ENCODE peak calls at places on chromosomes 13 and 19, in six cellular contexts. One of them, this sample, is unnamed.

GRCh38 chr13:61151062-61151461 is 264.6 kb downstream of the PCDH20 start:
- DNase-seq in PC-3: no peak
- DNase-seq in SK-N-SH: no peak
- DNase-seq in neural progenitor cell: peak; percentile 55
- DNase-seq in GM23248: no peak
- DNase-seq in HCT116: no peak
- DNase-seq in this sample: no peak

GRCh38 chr19:58518261-58519086 is 1.1 kb downstream of the ZBTB45 start:
- DNase-seq in PC-3: peak; percentile 4
- DNase-seq in SK-N-SH: peak; percentile 39
- DNase-seq in neural progenitor cell: no peak
- DNase-seq in GM23248: peak; percentile 30
- DNase-seq in HCT116: no peak
- DNase-seq in this sample: no peak

GRCh38 chr13:21033224-21033855 is 28.0 kb downstream of the LATS2 start:
- DNase-seq in PC-3: peak; percentile 89
- DNase-seq in SK-N-SH: no peak
- DNase-seq in neural progenitor cell: no peak
- DNase-seq in GM23248: peak; percentile 81
- DNase-seq in HCT116: no peak
- DNase-seq in this sample: no peak

GRCh38 chr13:67408823-67409222 is 178.7 kb upstream of the PCDH9 start:
- DNase-seq in PC-3: no peak
- DNase-seq in SK-N-SH: no peak
- DNase-seq in neural progenitor cell: no peak
- DNase-seq in GM23248: no peak
- DNase-seq in HCT116: no peak
- DNase-seq in this sample: no peak

GRCh38 chr13:45143346-45143751 is 23.0 kb downstream of the GTF2F2 start:
- DNase-seq in PC-3: peak; percentile 15
- DNase-seq in SK-N-SH: no peak
- DNase-seq in neural progenitor cell: no peak
- DNase-seq in GM23248: no peak
- DNase-seq in HCT116: peak; percentile 8
- DNase-seq in this sample: no peak

GRCh38 chr13:113970810-113971470 is 2.9 kb downstream of the C13orf46 start:
- DNase-seq in PC-3: peak; percentile 90
- DNase-seq in SK-N-SH: no peak
- DNase-seq in neural progenitor cell: no peak
- DNase-seq in GM23248: peak; percentile 35
- DNase-seq in HCT116: no peak
- DNase-seq in this sample: no peak

GRCh38 chr19:43467730-43468129 is 2.3 kb upstream of the LYPD3 start:
- DNase-seq in PC-3: peak; percentile 71
- DNase-seq in SK-N-SH: no peak
- DNase-seq in neural progenitor cell: no peak
- DNase-seq in GM23248: peak; percentile 59
- DNase-seq in HCT116: no peak
- DNase-seq in this sample: no peak

GRCh38 chr19:17289489-17289888 is 7.8 kb downstream of the ANKLE1 start:
- DNase-seq in PC-3: peak; percentile 24
- DNase-seq in SK-N-SH: peak; percentile 96
- DNase-seq in neural progenitor cell: peak; percentile 92
- DNase-seq in GM23248: peak; percentile 85
- DNase-seq in HCT116: peak; percentile 89
- DNase-seq in this sample: peak; percentile 48

GRCh38 chr19:33052352-33052972 is 12.2 kb downstream of the RHPN2 start:
- DNase-seq in PC-3: peak; percentile 78
- DNase-seq in SK-N-SH: no peak
- DNase-seq in neural progenitor cell: no peak
- DNase-seq in GM23248: peak; percentile 69
- DNase-seq in HCT116: no peak
- DNase-seq in this sample: no peak

GRCh38 chr13:41568990-41569387 is 111.6 kb downstream of the RGCC start:
- DNase-seq in PC-3: no peak
- DNase-seq in SK-N-SH: no peak
- DNase-seq in neural progenitor cell: no peak
- DNase-seq in GM23248: peak; percentile 64
- DNase-seq in HCT116: no peak
- DNase-seq in this sample: no peak

GRCh38 chr19:37218592-37218935 is 550 bp downstream of the ZNF383 start:
- DNase-seq in PC-3: no peak
- DNase-seq in SK-N-SH: peak; percentile 14
- DNase-seq in neural progenitor cell: no peak
- DNase-seq in GM23248: peak; percentile 79
- DNase-seq in HCT116: no peak
- DNase-seq in this sample: no peak

GRCh38 chr13:62643799-62644484 is 1228.3 kb upstream of the PCDH20 start:
- DNase-seq in PC-3: no peak
- DNase-seq in SK-N-SH: no peak
- DNase-seq in neural progenitor cell: peak; percentile 49
- DNase-seq in GM23248: no peak
- DNase-seq in HCT116: no peak
- DNase-seq in this sample: no peak

GRCh38 chr13:41268764-41269163 is 5.4 kb upstream of the MTRF1 start:
- DNase-seq in PC-3: peak; percentile 28
- DNase-seq in SK-N-SH: no peak
- DNase-seq in neural progenitor cell: peak; percentile 59
- DNase-seq in GM23248: peak; percentile 25
- DNase-seq in HCT116: peak; percentile 53
- DNase-seq in this sample: no peak

GRCh38 chr13:63696055-63696454 is 2280.4 kb upstream of the PCDH20 start:
- DNase-seq in PC-3: peak; percentile 2
- DNase-seq in SK-N-SH: no peak
- DNase-seq in neural progenitor cell: no peak
- DNase-seq in GM23248: no peak
- DNase-seq in HCT116: no peak
- DNase-seq in this sample: no peak

GRCh38 chr13:63184693-63185092 is 1769.0 kb upstream of the PCDH20 start:
- DNase-seq in PC-3: peak; percentile 68
- DNase-seq in SK-N-SH: no peak
- DNase-seq in neural progenitor cell: peak; percentile 40
- DNase-seq in GM23248: peak; percentile 38
- DNase-seq in HCT116: peak; percentile 24
- DNase-seq in this sample: no peak

GRCh38 chr13:98155475-98156111 is 12.7 kb downstream of the FARP1 start:
- DNase-seq in PC-3: peak; percentile 45
- DNase-seq in SK-N-SH: no peak
- DNase-seq in neural progenitor cell: no peak
- DNase-seq in GM23248: peak; percentile 74
- DNase-seq in HCT116: no peak
- DNase-seq in this sample: no peak

GRCh38 chr19:30684613-30685012 is 312.4 kb downstream of the ZNF536 start:
- DNase-seq in PC-3: no peak
- DNase-seq in SK-N-SH: no peak
- DNase-seq in neural progenitor cell: no peak
- DNase-seq in GM23248: no peak
- DNase-seq in HCT116: no peak
- DNase-seq in this sample: no peak

GRCh38 chr13:40388617-40389016 is 277.8 kb downstream of the FOXO1 start:
- DNase-seq in PC-3: peak; percentile 68
- DNase-seq in SK-N-SH: no peak
- DNase-seq in neural progenitor cell: no peak
- DNase-seq in GM23248: no peak
- DNase-seq in HCT116: no peak
- DNase-seq in this sample: peak; percentile 77

GRCh38 chr19:15502264-15502663 is 6.1 kb upstream of the CYP4F22 start:
- DNase-seq in PC-3: no peak
- DNase-seq in SK-N-SH: no peak
- DNase-seq in neural progenitor cell: no peak
- DNase-seq in GM23248: no peak
- DNase-seq in HCT116: no peak
- DNase-seq in this sample: no peak

GRCh38 chr19:14333101-14333871 is 48.0 kb upstream of the ADGRE5 start:
- DNase-seq in PC-3: peak; percentile 56
- DNase-seq in SK-N-SH: peak; percentile 45
- DNase-seq in neural progenitor cell: peak; percentile 59
- DNase-seq in GM23248: peak; percentile 36
- DNase-seq in HCT116: no peak
- DNase-seq in this sample: no peak

GRCh38 chr13:99384468-99384867 is 77.3 kb upstream of the GPR183 start:
- DNase-seq in PC-3: no peak
- DNase-seq in SK-N-SH: no peak
- DNase-seq in neural progenitor cell: no peak
- DNase-seq in GM23248: no peak
- DNase-seq in HCT116: no peak
- DNase-seq in this sample: no peak

GRCh38 chr19:4722671-4723464 is 774 bp downstream of the DPP9 start:
- DNase-seq in PC-3: peak; percentile 42
- DNase-seq in SK-N-SH: no peak
- DNase-seq in neural progenitor cell: peak; percentile 10
- DNase-seq in GM23248: peak; percentile 87
- DNase-seq in HCT116: no peak
- DNase-seq in this sample: peak; percentile 50

GRCh38 chr19:57269515-57270250 is 10.6 kb upstream of the ZNF460 start:
- DNase-seq in PC-3: peak; percentile 95
- DNase-seq in SK-N-SH: peak; percentile 7
- DNase-seq in neural progenitor cell: no peak
- DNase-seq in GM23248: peak; percentile 93
- DNase-seq in HCT116: no peak
- DNase-seq in this sample: no peak

GRCh38 chr13:113137656-113138292 is 15.2 kb downstream of the F10 start:
- DNase-seq in PC-3: no peak
- DNase-seq in SK-N-SH: no peak
- DNase-seq in neural progenitor cell: peak; percentile 44
- DNase-seq in GM23248: no peak
- DNase-seq in HCT116: no peak
- DNase-seq in this sample: no peak

GRCh38 chr13:110872768-110873638 is 41.9 kb downstream of the ANKRD10 start:
- DNase-seq in PC-3: no peak
- DNase-seq in SK-N-SH: no peak
- DNase-seq in neural progenitor cell: no peak
- DNase-seq in GM23248: no peak
- DNase-seq in HCT116: no peak
- DNase-seq in this sample: no peak

GRCh38 chr13:110875243-110875642 is 39.6 kb downstream of the ANKRD10 start:
- DNase-seq in PC-3: no peak
- DNase-seq in SK-N-SH: no peak
- DNase-seq in neural progenitor cell: no peak
- DNase-seq in GM23248: no peak
- DNase-seq in HCT116: no peak
- DNase-seq in this sample: no peak

GRCh38 chr13:110876592-110876991 is 38.3 kb downstream of the ANKRD10 start:
- DNase-seq in PC-3: no peak
- DNase-seq in SK-N-SH: no peak
- DNase-seq in neural progenitor cell: no peak
- DNase-seq in GM23248: no peak
- DNase-seq in HCT116: no peak
- DNase-seq in this sample: no peak

GRCh38 chr13:110873639-110874507 is 41.0 kb downstream of the ANKRD10 start:
- DNase-seq in PC-3: no peak
- DNase-seq in SK-N-SH: no peak
- DNase-seq in neural progenitor cell: no peak
- DNase-seq in GM23248: no peak
- DNase-seq in HCT116: no peak
- DNase-seq in this sample: no peak

GRCh38 chr13:110874508-110874960 is 40.3 kb downstream of the ANKRD10 start:
- DNase-seq in PC-3: peak; percentile 70
- DNase-seq in SK-N-SH: peak; percentile 96
- DNase-seq in neural progenitor cell: peak; percentile 89
- DNase-seq in GM23248: peak; percentile 86
- DNase-seq in HCT116: peak; percentile 39
- DNase-seq in this sample: peak; percentile 60
- H3K9ac ChIP-seq in PC-3: peak overlapping the region; percentile 38
- H3K9ac ChIP-seq in SK-N-SH: peak overlapping the region; percentile 48
- H3K9ac ChIP-seq in neural progenitor cell: no peak overlapping the region
- H3K9ac ChIP-seq in GM23248: peak overlapping the region; percentile 45
- H3K9ac ChIP-seq in HCT116: peak overlapping the region; percentile 42
- H3K9ac ChIP-seq in this sample: peak overlapping the region; percentile 35

GRCh38 chr13:110306340-110306959 is 507 bp downstream of the COL4A1 start:
- DNase-seq in PC-3: no peak
- DNase-seq in SK-N-SH: peak; percentile 64
- DNase-seq in neural progenitor cell: peak; percentile 69
- DNase-seq in GM23248: peak; percentile 57
- DNase-seq in HCT116: no peak
- DNase-seq in this sample: no peak
- TF ChIP-seq EZH2phosphoT487 in PC-3: no peak
- TF ChIP-seq EZH2phosphoT487 in SK-N-SH: no peak
- TF ChIP-seq EZH2phosphoT487 in neural progenitor cell: peak; percentile 6
- TF ChIP-seq EZH2phosphoT487 in GM23248: no peak
- TF ChIP-seq EZH2phosphoT487 in HCT116: no peak
- TF ChIP-seq EZH2phosphoT487 in this sample: no peak

GRCh38 chr13:93307166-93307565 is 80.6 kb downstream of the GPC6 start:
- DNase-seq in PC-3: no peak
- DNase-seq in SK-N-SH: no peak
- DNase-seq in neural progenitor cell: no peak
- DNase-seq in GM23248: peak; percentile 43
- DNase-seq in HCT116: no peak
- DNase-seq in this sample: no peak
- H3K9ac ChIP-seq in PC-3: no peak overlapping the region
- H3K9ac ChIP-seq in SK-N-SH: no peak overlapping the region
- H3K9ac ChIP-seq in neural progenitor cell: no peak overlapping the region
- H3K9ac ChIP-seq in GM23248: no peak overlapping the region
- H3K9ac ChIP-seq in HCT116: no peak overlapping the region
- H3K9ac ChIP-seq in this sample: no peak overlapping the region

DNA sequence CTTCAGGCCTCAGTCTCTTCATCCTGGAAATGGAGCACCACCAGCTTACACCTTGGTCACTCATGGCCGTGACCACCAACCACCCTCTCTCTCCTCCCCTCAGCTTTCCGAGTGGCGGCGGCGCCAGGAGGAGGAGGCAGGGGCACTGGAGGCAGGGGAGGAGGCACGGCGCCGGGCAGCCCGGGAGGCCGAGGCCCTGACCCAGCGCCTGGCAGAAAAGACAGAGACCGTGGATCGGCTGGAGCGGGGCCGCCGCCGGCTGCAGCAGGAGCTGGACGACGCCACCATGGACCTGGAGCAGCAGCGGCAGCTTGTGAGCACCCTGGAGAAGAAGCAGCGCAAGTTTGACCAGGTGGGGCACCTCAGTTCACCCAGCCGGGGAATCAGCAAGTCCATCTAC is 47.7 kb downstream of the KCNC3 start:
- DNase-seq in PC-3: no peak
- DNase-seq in SK-N-SH: no peak
- DNase-seq in neural progenitor cell: no peak
- DNase-seq in GM23248: no peak
- DNase-seq in HCT116: no peak
- DNase-seq in this sample: no peak
- TF ChIP-seq EZH2phosphoT487 in PC-3: no peak
- TF ChIP-seq EZH2phosphoT487 in SK-N-SH: no peak
- TF ChIP-seq EZH2phosphoT487 in neural progenitor cell: no peak
- TF ChIP-seq EZH2phosphoT487 in GM23248: no peak
- TF ChIP-seq EZH2phosphoT487 in HCT116: no peak
- TF ChIP-seq EZH2phosphoT487 in this sample: no peak

GRCh38 chr13:19181621-19182485 is at the start of gene TUBA3C:
- DNase-seq in PC-3: no peak
- DNase-seq in SK-N-SH: peak; percentile 32
- DNase-seq in neural progenitor cell: no peak
- DNase-seq in GM23248: no peak
- DNase-seq in HCT116: no peak
- DNase-seq in this sample: no peak
- H3K9ac ChIP-seq in PC-3: no peak within 1 kb of the TSS
- H3K9ac ChIP-seq in SK-N-SH: no peak within 1 kb of the TSS
- H3K9ac ChIP-seq in neural progenitor cell: no peak within 1 kb of the TSS
- H3K9ac ChIP-seq in GM23248: no peak within 1 kb of the TSS
- H3K9ac ChIP-seq in HCT116: no peak within 1 kb of the TSS
- H3K9ac ChIP-seq in this sample: no peak within 1 kb of the TSS

GRCh38 chr19:10699650-10700335 is 1.4 kb upstream of the QTRT1 start:
- DNase-seq in PC-3: peak; percentile 85
- DNase-seq in SK-N-SH: peak; percentile 55
- DNase-seq in neural progenitor cell: peak; percentile 70
- DNase-seq in GM23248: peak; percentile 65
- DNase-seq in HCT116: peak; percentile 48
- DNase-seq in this sample: peak; percentile 66
- TF ChIP-seq EZH2phosphoT487 in PC-3: no peak
- TF ChIP-seq EZH2phosphoT487 in SK-N-SH: no peak
- TF ChIP-seq EZH2phosphoT487 in neural progenitor cell: no peak
- TF ChIP-seq EZH2phosphoT487 in GM23248: no peak
- TF ChIP-seq EZH2phosphoT487 in HCT116: no peak
- TF ChIP-seq EZH2phosphoT487 in this sample: no peak